ENCODE peak calls at places on chromosomes 1 and 21, in five cellular contexts. Z, T, Y, C and W are unnamed samples.

GRCh38 chr1:66443793-66444192 is 90.2 kb upstream of the SGIP1 start:
- DNase-seq in Z (no peak), T (peak), Y (no peak), C (no peak), W (no peak)

GRCh38 chr1:79773385-79773784 is 766.9 kb upstream of the ADGRL4 start:
- DNase-seq in Z (no peak), T (no peak), Y (no peak), C (no peak), W (no peak)

GRCh38 chr1:156465747-156466365 is 34.7 kb downstream of the MEF2D start:
- DNase-seq in Z (no peak), T (peak), Y (peak), C (no peak), W (no peak)

GRCh38 chr21:41776778-41777177 is 9.9 kb upstream of the RIPK4 start:
- DNase-seq in Z (no peak), T (no peak), Y (no peak), C (no peak), W (no peak)

GRCh38 chr1:215269955-215270354 is 187.4 kb downstream of the KCNK2 start:
- DNase-seq in Z (no peak), T (no peak), Y (no peak), C (no peak), W (no peak)

GRCh38 chr1:154990276-154990675 is 3.1 kb upstream of the LENEP start:
- DNase-seq in Z (no peak), T (no peak), Y (no peak), C (no peak), W (no peak)

GRCh38 chr1:182330303-182330702 is 61.3 kb downstream of the GLUL start:
- DNase-seq in Z (no peak), T (peak), Y (peak), C (no peak), W (no peak)

GRCh38 chr1:209409786-209410185 is 173.7 kb upstream of the CAMK1G start:
- DNase-seq in Z (no peak), T (peak), Y (no peak), C (no peak), W (peak)

GRCh38 chr1:6177681-6178380 is 2.3 kb downstream of the CHD5 start:
- DNase-seq in Z (no peak), T (no peak), Y (no peak), C (no peak), W (no peak)

GRCh38 chr1:179447489-179447888 is 81.7 kb downstream of the AXDND1 start:
- DNase-seq in Z (no peak), T (no peak), Y (no peak), C (peak), W (no peak)

GRCh38 chr1:31987231-31987630 is 26.4 kb upstream of the KHDRBS1 start:
- DNase-seq in Z (no peak), T (no peak), Y (no peak), C (no peak), W (no peak)

GRCh38 chr1:85330711-85331290 is 54.4 kb upstream of the BCL10 start:
- DNase-seq in Z (peak), T (peak), Y (no peak), C (no peak), W (peak)

GRCh38 chr1:34850382-34850781 is 9.2 kb downstream of the SMIM12 start:
- DNase-seq in Z (no peak), T (no peak), Y (no peak), C (no peak), W (no peak)